ENCODE peak calls at places on chromosome 9, in nine cellular contexts. X, I, L, K, Z, H, W, M and C are unnamed samples.

GRCh38 chr9:680106-680505 is 161.4 kb upstream of the DMRT1 start:
- DNase-seq in M (no peak), Z (no peak), X (no peak), I (no peak), K (no peak), L (no peak), W (no peak), H (no peak), C (no peak)

GRCh38 chr9:131854906-131855504 is 115.1 kb upstream of the RAPGEF1 start:
- DNase-seq in K (peak), W (no peak), Z (no peak), I (no peak), H (no peak), M (no peak), L (no peak), X (no peak), C (no peak)

GRCh38 chr9:76433851-76434250 is 25.1 kb upstream of the GCNT1 start:
- DNase-seq in W (no peak), L (no peak), K (peak), I (peak), M (no peak), X (no peak), H (no peak), Z (no peak), C (no peak)

GRCh38 chr9:2337131-2337530 is 284.5 kb upstream of the VLDLR start:
- DNase-seq in H (no peak), K (no peak), M (no peak), W (no peak), X (no peak), Z (no peak), L (no peak), I (no peak), C (no peak)

GRCh38 chr9:113541019-113541900 is 77.7 kb downstream of the RGS3 start:
- DNase-seq in Z (peak), H (no peak), K (peak), W (peak), M (no peak), X (no peak), I (peak), L (no peak), C (peak)

GRCh38 chr9:122777935-122778671 is 10.6 kb upstream of the OR5C1 start:
- DNase-seq in K (peak), I (peak), X (no peak), L (peak), M (no peak), Z (no peak), H (no peak), W (no peak), C (peak)

GRCh38 chr9:37464006-37464405 is 1.2 kb downstream of the ZBTB5 start:
- DNase-seq in M (no peak), Z (no peak), X (no peak), H (no peak), K (no peak), W (no peak), L (no peak), I (no peak), C (no peak)

GRCh38 chr9:111966851-111967250 is 70.2 kb downstream of the UGCG start:
- DNase-seq in K (no peak), X (no peak), L (no peak), I (peak), H (no peak), Z (no peak), M (no peak), W (no peak), C (no peak)

GRCh38 chr9:34575775-34576592 is 13.5 kb downstream of the CNTFR start:
- DNase-seq in I (no peak), Z (peak), W (no peak), H (no peak), X (no peak), M (no peak), L (no peak), K (no peak), C (no peak)

GRCh38 chr9:4237748-4238511 is 61.9 kb downstream of the GLIS3 start:
- DNase-seq in Z (no peak), X (no peak), I (no peak), L (no peak), M (no peak), W (no peak), H (no peak), K (peak), C (no peak)

GRCh38 chr9:88710449-88710848 is 175.5 kb downstream of the NXNL2 start:
- DNase-seq in I (no peak), L (no peak), W (no peak), X (no peak), K (no peak), Z (no peak), H (no peak), M (no peak), C (no peak)

GRCh38 chr9:121735065-121735791 is 83.8 kb downstream of the DAB2IP start:
- DNase-seq in Z (peak), K (peak), X (no peak), L (no peak), I (peak), H (no peak), M (no peak), W (no peak), C (peak)

GRCh38 chr9:38141751-38142150 is 72.7 kb upstream of the SHB start:
- DNase-seq in M (no peak), K (peak), X (no peak), W (no peak), L (no peak), Z (no peak), I (peak), H (no peak), C (peak)

GRCh38 chr9:95495988-95496387 is 20.8 kb downstream of the PTCH1 start:
- DNase-seq in W (no peak), X (no peak), L (no peak), H (no peak), M (no peak), Z (no peak), K (no peak), I (no peak), C (no peak)

GRCh38 chr9:124281934-124282351 is 24.2 kb downstream of the NEK6 start:
- DNase-seq in L (no peak), M (no peak), K (peak), H (no peak), W (peak), X (no peak), Z (peak), I (no peak), C (no peak)

GRCh38 chr9:129773262-129774048 is 20.6 kb upstream of the PTGES start:
- DNase-seq in Z (peak), H (no peak), I (peak), W (peak), X (peak), K (peak), L (peak), M (no peak), C (peak)

GRCh38 chr9:132903574-132904495 is 25.1 kb downstream of the SPACA9 start:
- DNase-seq in Z (no peak), W (no peak), H (no peak), I (no peak), M (no peak), L (no peak), K (no peak), X (no peak), C (no peak)

GRCh38 chr9:136782452-136782851 is 8.7 kb upstream of the TMEM141 start:
- DNase-seq in I (no peak), K (no peak), H (no peak), M (no peak), X (no peak), L (no peak), Z (no peak), W (no peak), C (no peak)

GRCh38 chr9:12426198-12426864 is 266.9 kb upstream of the TYRP1 start:
- DNase-seq in W (no peak), I (no peak), X (no peak), M (no peak), L (no peak), H (no peak), Z (no peak), K (no peak), C (peak)

GRCh38 chr9:123997665-123998277 is 13.8 kb upstream of the LHX2 start:
- DNase-seq in M (peak), K (no peak), W (peak), Z (peak), L (peak), X (peak), I (peak), H (no peak), C (peak)

GRCh38 chr9:97397220-97397619 is 14.7 kb upstream of the TDRD7 start:
- DNase-seq in I (peak), M (no peak), H (no peak), X (no peak), L (peak), Z (no peak), W (no peak), K (peak), C (no peak)

GRCh38 chr9:110767559-110768063 is 99.0 kb downstream of the MUSK start:
- DNase-seq in M (peak), X (no peak), W (no peak), H (peak), Z (peak), L (no peak), I (no peak), K (peak), C (no peak)

GRCh38 chr9:137161558-137162483 is 8.0 kb downstream of the LRRC26 start:
- DNase-seq in H (no peak), L (no peak), M (no peak), K (no peak), Z (no peak), X (no peak), W (no peak), I (no peak), C (no peak)

GRCh38 chr9:22342489-22343217 is 104.0 kb upstream of the DMRTA1 start:
- DNase-seq in X (no peak), I (peak), L (no peak), H (no peak), Z (no peak), W (no peak), M (no peak), K (peak), C (peak)

GRCh38 chr9:124809741-124810500 is 33.0 kb downstream of the OLFML2A start:
- DNase-seq in I (no peak), M (no peak), K (no peak), X (no peak), Z (no peak), W (no peak), L (no peak), H (no peak), C (no peak)

DNA sequence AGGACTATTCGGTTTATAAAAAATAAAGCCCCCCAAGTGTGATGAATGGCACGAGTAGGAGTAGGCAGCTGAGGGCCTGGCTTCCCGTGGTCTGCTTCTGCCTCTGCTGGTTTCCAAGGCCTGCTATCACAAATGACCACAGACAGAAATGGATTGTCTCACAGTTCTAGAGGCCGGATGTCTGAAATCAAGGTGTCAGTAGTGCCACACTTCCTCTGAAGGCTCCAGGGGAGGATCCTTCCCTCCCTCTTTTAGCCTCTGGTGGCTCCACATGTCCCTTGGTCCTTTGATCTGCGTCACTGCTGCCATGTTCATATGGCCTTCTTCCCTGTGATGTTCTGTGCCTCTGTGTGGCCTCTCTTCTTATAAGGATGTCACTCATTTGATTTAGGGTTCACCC is 15.1 kb downstream of the PRKACG start:
- DNase-seq in X (no peak), Z (no peak), W (no peak), M (no peak), I (no peak), H (no peak), L (no peak), K (no peak), C (no peak)
- H3K27ac ChIP-seq in X (no peak), Z (peak), W (no peak), M (peak), I (no peak), H (no peak), L (no peak), K (no peak), C (no peak)

GRCh38 chr9:84670106-84670800 is 724 bp downstream of the NTRK2 start:
- DNase-seq in H (peak), L (no peak), X (no peak), Z (no peak), M (peak), K (peak), I (no peak), W (no peak), C (no peak)

GRCh38 chr9:84669008-84669292 is 579 bp upstream of the NTRK2 start:
- DNase-seq in K (no peak), L (no peak), X (no peak), H (no peak), M (no peak), W (no peak), Z (no peak), I (no peak), C (peak)

GRCh38 chr9:84669293-84670105 is at the start of gene NTRK2:
- DNase-seq in H (peak), L (no peak), X (peak), I (peak), M (peak), W (peak), K (peak), Z (no peak), C (peak)

GRCh38 chr9:84671651-84672467 is 2.3 kb downstream of the NTRK2 start:
- DNase-seq in M (no peak), K (no peak), Z (no peak), X (no peak), H (no peak), L (no peak), I (no peak), W (no peak), C (no peak)

DNA sequence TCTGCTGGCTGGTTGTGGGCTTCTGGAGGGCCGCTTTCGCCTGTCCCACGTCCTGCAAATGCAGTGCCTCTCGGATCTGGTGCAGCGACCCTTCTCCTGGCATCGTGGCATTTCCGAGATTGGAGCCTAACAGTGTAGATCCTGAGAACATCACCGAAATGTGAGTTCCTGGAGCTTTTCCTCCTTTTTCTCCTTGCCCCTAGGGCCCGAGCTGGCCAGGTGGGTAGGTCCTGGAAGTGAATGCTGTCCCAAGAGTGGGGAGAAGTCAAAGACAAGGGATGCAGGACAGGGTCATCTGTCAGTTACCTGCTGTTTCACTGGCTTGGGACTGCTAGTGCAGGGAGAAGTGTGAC is 1.2 kb downstream of the NTRK2 start:
- DNase-seq in K (no peak), I (no peak), L (no peak), W (no peak), M (no peak), X (no peak), Z (no peak), H (no peak), C (no peak)
- H3K27ac ChIP-seq in K (no peak), I (no peak), L (no peak), W (no peak), M (peak), X (peak), Z (no peak), H (no peak), C (no peak)

GRCh38 chr9:92404031-92404430 is 347 bp downstream of the OGN start:
- DNase-seq in W (no peak), Z (no peak), L (no peak), I (no peak), K (no peak), H (no peak), M (no peak), X (no peak), C (no peak)

GRCh38 chr9:92405770-92406169 is 1.4 kb upstream of the OGN start:
- DNase-seq in L (no peak), W (no peak), M (no peak), H (no peak), X (no peak), I (no peak), K (no peak), Z (no peak), C (no peak)

GRCh38 chr9:92404437-92404836 is at the start of gene OGN:
- DNase-seq in I (no peak), K (no peak), H (no peak), X (no peak), M (no peak), Z (no peak), L (no peak), W (no peak), C (no peak)

GRCh38 chr9:92403153-92403552 is 1.2 kb downstream of the OGN start:
- DNase-seq in Z (no peak), K (no peak), I (no peak), L (no peak), M (no peak), X (no peak), H (no peak), W (no peak), C (no peak)

DNA sequence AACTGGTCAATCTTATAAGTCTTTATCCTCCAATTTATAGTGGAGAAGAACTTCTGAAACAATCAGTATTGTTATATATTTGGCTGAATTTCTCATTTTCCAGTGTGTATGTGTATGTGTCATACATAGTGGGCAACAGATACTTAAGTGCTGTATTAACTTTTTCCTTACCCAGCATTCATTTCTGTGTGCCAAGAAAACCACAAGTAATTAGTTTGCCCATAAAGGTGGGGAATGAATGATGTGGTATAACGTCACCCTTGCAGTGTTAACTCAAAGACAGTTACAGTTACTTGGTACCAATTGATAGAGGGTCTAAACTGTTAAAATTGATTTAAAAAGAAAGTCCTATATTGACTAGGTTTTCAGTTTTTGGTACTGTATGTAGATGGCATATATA is 2.0 kb downstream of the OGN start:
- DNase-seq in M (no peak), K (no peak), W (no peak), H (no peak), L (no peak), X (no peak), I (peak), Z (no peak), C (no peak)
- H3K27ac ChIP-seq in M (peak), K (no peak), W (no peak), H (no peak), L (no peak), X (no peak), I (no peak), Z (no peak), C (no peak)

GRCh38 chr9:73446306-73446705 is 294.6 kb downstream of the ANXA1 start:
- DNase-seq in H (no peak), L (no peak), Z (no peak), M (no peak), K (no peak), X (no peak), W (no peak), I (no peak), C (no peak)

GRCh38 chr9:73441223-73441622 is 289.6 kb downstream of the ANXA1 start:
- DNase-seq in I (no peak), M (no peak), H (no peak), Z (no peak), W (no peak), L (no peak), K (no peak), X (no peak), C (no peak)

GRCh38 chr9:73441890-73442818 is 290.5 kb downstream of the ANXA1 start:
- DNase-seq in W (no peak), M (no peak), Z (no peak), X (no peak), L (no peak), K (peak), H (no peak), I (peak), C (no peak)

DNA sequence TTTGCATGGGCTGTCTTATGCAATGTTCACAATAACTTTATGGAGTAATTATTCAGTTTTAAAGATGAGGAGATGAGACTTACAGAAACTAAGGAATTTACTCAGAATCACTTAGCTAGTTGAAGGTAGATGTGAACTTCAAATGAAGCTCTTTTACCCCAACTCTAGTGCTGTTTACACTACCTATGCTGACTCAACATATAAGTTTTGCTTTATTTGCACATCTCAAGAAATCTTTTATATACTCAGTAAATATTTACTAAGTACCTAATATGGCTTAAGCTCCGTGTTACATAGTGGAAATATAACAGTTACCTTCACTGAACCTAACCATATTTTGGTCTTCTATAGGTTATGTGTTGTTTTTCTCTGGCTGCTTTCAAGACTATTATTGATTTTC is 293.2 kb downstream of the ANXA1 start:
- DNase-seq in M (no peak), K (no peak), I (no peak), W (no peak), X (no peak), L (no peak), H (no peak), Z (no peak), C (no peak)
- H3K27ac ChIP-seq in M (peak), K (no peak), I (no peak), W (no peak), X (no peak), L (no peak), H (no peak), Z (no peak), C (no peak)

GRCh38 chr9:93267091-93267541 is 83.2 kb downstream of the WNK2 start:
- DNase-seq in H (no peak), I (no peak), K (no peak), L (no peak), M (no peak), X (peak), Z (no peak), W (no peak), C (no peak)
- H3K27ac ChIP-seq in H (no peak), I (no peak), K (no peak), L (no peak), M (no peak), X (no peak), Z (no peak), W (no peak), C (no peak)

GRCh38 chr9:98955259-98955658 is 11.6 kb downstream of the COL15A1 start:
- DNase-seq in I (no peak), W (no peak), X (no peak), H (no peak), K (no peak), M (no peak), Z (no peak), L (no peak), C (no peak)

GRCh38 chr9:98960409-98960808 is 16.7 kb downstream of the COL15A1 start:
- DNase-seq in W (no peak), I (no peak), H (no peak), M (no peak), L (no peak), K (no peak), Z (no peak), X (no peak), C (no peak)

GRCh38 chr9:98958271-98958989 is 14.7 kb downstream of the COL15A1 start:
- DNase-seq in K (peak), H (no peak), M (no peak), X (no peak), I (no peak), Z (no peak), L (no peak), W (no peak), C (no peak)

GRCh38 chr9:98953877-98954610 is 10.3 kb downstream of the COL15A1 start:
- DNase-seq in X (no peak), M (no peak), I (no peak), H (no peak), Z (no peak), L (no peak), K (no peak), W (no peak), C (no peak)

DNA sequence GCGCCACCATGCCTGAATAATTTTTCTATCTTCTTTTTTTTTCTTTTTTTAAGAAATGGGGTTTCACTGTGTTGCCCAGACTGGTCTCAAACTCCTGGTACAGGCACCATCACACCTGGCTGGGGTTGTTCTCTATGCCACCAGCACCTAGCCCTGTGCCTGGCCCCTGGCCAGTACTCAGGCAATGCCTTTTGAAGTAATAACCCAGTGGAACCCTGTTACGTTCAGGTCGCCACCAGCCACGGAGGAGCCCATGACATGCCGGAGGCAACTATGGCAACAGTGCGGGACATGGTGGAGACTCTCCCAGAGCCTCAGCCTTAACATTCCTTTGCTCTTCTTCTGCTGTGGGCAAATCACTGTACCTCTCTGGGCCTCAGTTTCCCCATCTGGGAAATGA is 14.1 kb downstream of the COL15A1 start:
- DNase-seq in X (no peak), W (no peak), Z (no peak), L (no peak), H (no peak), M (no peak), I (no peak), K (no peak), C (no peak)
- H3K27ac ChIP-seq in X (peak), W (peak), Z (peak), L (no peak), H (peak), M (peak), I (no peak), K (no peak), C (no peak)